ENCODE peak calls at places on chromosomes 6 and 20, in four cellular contexts. E is brain microvascular endothelial cell, Y is right lobe of liver, D is A549. J is an unnamed sample.

GRCh38 chr20:61520761-61521460 is 268.9 kb downstream of the CDH4 start:
- DNase-seq in D (no peak), E (peak), Y (no peak), J (no peak)

GRCh38 chr20:50267041-50267865 is 76.6 kb downstream of the CEBPB start:
- DNase-seq in Y (no peak), E (no peak), D (peak), J (no peak)

GRCh38 chr6:30344868-30345671 is at the start of gene RPP21:
- DNase-seq in D (peak), Y (peak), E (peak), J (peak)

GRCh38 chr6:162856885-162857284 is 129.1 kb downstream of the PACRG start:
- DNase-seq in D (peak), E (peak), Y (no peak), J (peak)

GRCh38 chr6:111530218-111530617 is 47.2 kb upstream of the REV3L start:
- DNase-seq in E (no peak), Y (no peak), D (no peak), J (no peak)

GRCh38 chr6:156866181-156866862 is 89.1 kb downstream of the ARID1B start:
- DNase-seq in Y (no peak), D (peak), E (peak), J (peak)

GRCh38 chr20:42475773-42476172 is 713.9 kb downstream of the PTPRT start:
- DNase-seq in Y (no peak), D (no peak), E (no peak), J (no peak)

GRCh38 chr6:37990762-37991525 is 171.4 kb downstream of the ZFAND3 start:
- DNase-seq in D (peak), Y (no peak), E (peak), J (no peak)

GRCh38 chr6:64838726-64839125 is 868.3 kb downstream of the EYS start:
- DNase-seq in D (no peak), E (no peak), Y (no peak), J (no peak)

GRCh38 chr6:62445521-62445920 is 159.5 kb upstream of the KHDRBS2 start:
- DNase-seq in E (no peak), Y (peak), D (no peak), J (no peak)

GRCh38 chr6:170205126-170205525 is 85.8 kb downstream of the DLL1 start:
- DNase-seq in E (no peak), Y (no peak), D (no peak), J (no peak)

GRCh38 chr6:88359530-88360202 is 193.5 kb upstream of the CNR1 start:
- DNase-seq in Y (no peak), D (no peak), E (no peak), J (no peak)

GRCh38 chr6:1958257-1958656 is 287.1 kb downstream of the GMDS start:
- DNase-seq in E (no peak), Y (no peak), D (no peak), J (no peak)

GRCh38 chr6:13375360-13375878 is 47.1 kb upstream of the TBC1D7 start:
- DNase-seq in Y (no peak), D (no peak), E (no peak), J (peak)

GRCh38 chr6:89352329-89353117 is at the start of gene UBE2J1:
- DNase-seq in Y (peak), D (peak), E (peak), J (peak)

GRCh38 chr6:167464177-167464576 is 139.3 kb downstream of the TTLL2 start:
- DNase-seq in D (no peak), E (no peak), Y (no peak), J (no peak)

GRCh38 chr20:38449046-38449445 is 13.9 kb upstream of the SNHG17 start:
- DNase-seq in D (no peak), E (no peak), Y (no peak), J (no peak)

GRCh38 chr6:100262086-100262485 is 202.6 kb downstream of the SIM1 start:
- DNase-seq in E (no peak), D (no peak), Y (no peak), J (no peak)

GRCh38 chr20:23362392-23363256 is 642 bp downstream of the GZF1 start:
- DNase-seq in E (peak), D (no peak), Y (no peak), J (peak)

GRCh38 chr6:14540859-14541540 is 423.4 kb downstream of the CD83 start:
- DNase-seq in Y (no peak), D (no peak), E (no peak), J (no peak)

GRCh38 chr6:149450679-149451360 is 34.0 kb downstream of the ZC3H12D start:
- DNase-seq in Y (peak), E (no peak), D (no peak), J (no peak)

GRCh38 chr20:35610833-35611427 is 4.7 kb upstream of the SPAG4 start:
- DNase-seq in D (no peak), E (peak), Y (no peak), J (no peak)

GRCh38 chr6:126054258-126054702 is 67.9 kb downstream of the TRMT11 start:
- DNase-seq in E (peak), Y (peak), D (peak), J (no peak)

GRCh38 chr6:35166160-35166919 is 25.2 kb upstream of the TCP11 start:
- DNase-seq in E (no peak), Y (no peak), D (no peak), J (no peak)

GRCh38 chr6:5536644-5537043 is 275.3 kb downstream of the FARS2 start:
- DNase-seq in E (no peak), D (no peak), Y (no peak), J (no peak)

GRCh38 chr6:146881228-146882181 is 282.7 kb downstream of the ADGB start:
- DNase-seq in D (no peak), Y (no peak), E (no peak), J (no peak)

GRCh38 chr6:90368601-90369000 is 72.0 kb upstream of the BACH2 start:
- DNase-seq in E (peak), D (no peak), Y (no peak), J (no peak)
- H3K4me3 ChIP-seq in E (no peak), D (no peak), Y (no peak), J (no peak)

GRCh38 chr6:113564401-113565161 is 292.6 kb upstream of the MARCKS start:
- DNase-seq in D (no peak), Y (peak), E (peak), J (peak)
- TF ChIP-seq CTCF in D (no peak), Y (peak), E (peak), J (no peak)

GRCh38 chr20:63285636-63286615 is 7.1 kb upstream of the COL20A1 start:
- DNase-seq in Y (no peak), E (no peak), D (no peak), J (no peak)

GRCh38 chr20:63284544-63284949 is 8.4 kb upstream of the COL20A1 start:
- DNase-seq in Y (no peak), D (no peak), E (no peak), J (no peak)

GRCh38 chr20:63284083-63284440 is 8.9 kb upstream of the COL20A1 start:
- DNase-seq in D (no peak), Y (no peak), E (no peak), J (no peak)

GRCh38 chr20:63283397-63284082 is 9.4 kb upstream of the COL20A1 start:
- DNase-seq in D (no peak), E (no peak), Y (no peak), J (no peak)

DNA sequence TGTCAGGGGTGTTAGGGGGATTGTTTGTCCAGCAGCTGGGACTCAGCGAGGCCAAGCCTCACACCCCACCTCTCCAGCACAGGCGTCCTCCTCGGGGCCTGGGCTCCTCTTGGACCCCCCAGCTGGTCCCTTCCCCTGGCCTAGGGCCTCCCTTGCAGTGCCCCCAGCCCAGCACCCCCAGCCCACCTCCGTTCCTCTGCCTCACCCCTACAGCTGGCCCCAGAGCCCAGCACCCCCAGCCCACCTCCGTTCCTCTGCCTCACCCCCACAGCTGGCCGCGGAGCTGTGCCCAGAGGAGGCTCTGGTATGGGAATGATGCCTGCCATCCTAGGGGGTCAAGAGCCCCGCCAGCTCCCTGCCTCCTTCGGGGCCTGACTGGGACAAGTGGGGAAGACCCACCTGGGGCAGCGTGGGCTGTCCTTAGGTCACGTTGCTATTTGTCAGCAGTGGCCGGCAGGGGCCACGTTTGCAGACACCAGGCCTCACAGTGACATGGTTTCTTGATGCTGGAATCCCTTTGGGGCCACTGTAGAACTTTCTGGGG is 7.9 kb upstream of the COL20A1 start:
- DNase-seq in D (no peak), Y (no peak), E (no peak), J (no peak)
- H3K4me3 ChIP-seq in D (no peak), Y (no peak), E (no peak), J (no peak)

GRCh38 chr20:59318803-59319202 is 18.4 kb downstream of the EDN3 start:
- DNase-seq in Y (no peak), D (no peak), E (no peak), J (no peak)

GRCh38 chr20:59317332-59317731 is 16.9 kb downstream of the EDN3 start:
- DNase-seq in Y (no peak), E (no peak), D (no peak), J (no peak)

GRCh38 chr20:59318201-59318790 is 17.9 kb downstream of the EDN3 start:
- DNase-seq in E (no peak), Y (no peak), D (no peak), J (no peak)

GRCh38 chr20:59314872-59315500 is 14.6 kb downstream of the EDN3 start:
- DNase-seq in D (no peak), Y (no peak), E (no peak), J (no peak)

DNA sequence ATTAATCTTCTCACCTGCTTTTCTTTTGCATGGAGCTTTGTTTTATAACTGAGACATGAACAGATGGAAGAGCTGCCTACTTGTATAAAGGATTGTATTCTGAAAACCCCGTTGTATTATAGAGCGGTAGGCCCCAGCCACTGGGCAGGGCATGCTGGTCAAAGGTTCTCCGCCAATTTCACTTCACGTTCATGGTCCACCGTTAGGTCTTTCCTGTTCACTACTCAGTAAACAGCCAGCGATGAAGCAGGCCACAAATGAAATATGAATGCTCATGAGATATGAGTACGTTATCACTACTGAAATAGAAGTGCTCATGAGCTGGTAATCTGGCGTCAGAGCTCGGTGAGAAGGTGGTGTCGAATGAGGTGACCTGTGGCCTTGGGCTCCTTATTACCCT is 16.5 kb downstream of the EDN3 start:
- DNase-seq in E (no peak), Y (no peak), D (no peak), J (no peak)
- TF ChIP-seq CTCF in E (no peak), Y (no peak), D (no peak), J (no peak)

DNA sequence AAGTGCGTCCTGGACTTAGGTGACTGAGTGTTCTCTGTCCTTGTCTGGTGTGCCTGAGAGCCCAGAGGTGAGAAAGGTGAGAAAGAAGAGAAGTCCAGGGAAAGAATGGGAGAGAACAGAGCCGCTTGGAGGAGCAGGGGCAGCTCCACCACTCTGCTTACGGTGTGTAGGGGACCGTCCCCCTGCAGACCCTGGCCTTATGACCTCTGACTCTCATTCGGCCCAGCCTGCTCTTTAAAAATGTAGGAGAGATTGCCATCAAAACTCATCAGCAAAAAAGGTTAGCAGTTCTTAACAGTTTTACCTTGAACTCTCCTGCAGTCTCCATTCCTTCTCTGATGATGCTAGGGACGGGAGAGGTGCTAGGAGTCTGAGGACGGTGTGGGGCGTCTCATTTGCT is 2.0 kb downstream of the TMEM181 start:
- DNase-seq in D (no peak), E (no peak), Y (no peak), J (no peak)
- H3K4me3 ChIP-seq in D (no peak), E (peak), Y (no peak), J (no peak)

J was measured in GM12865.